ENCODE peak calls at places on chromosomes 7 and 10, in nine cellular contexts. K is adrenal gland, Y is breast epithelium, M is K562, I is A549, V is body of pancreas, U is esophagus muscularis mucosa, E is heart left ventricle, F is uterus. J is an unnamed sample. For H3K4me1, the result is how much of the 10 kb centered on the place peaks cover.

GRCh38 chr7:128937647-128938523 is at the start of gene IRF5:
- DNase-seq in K (peak), Y (no peak), M (no peak), I (peak), V (peak), U (no peak), E (peak), F (no peak), J (peak)

GRCh38 chr7:27110163-27110976 is 7.9 kb upstream of the HOXA2 start:
- DNase-seq in K (peak), Y (no peak), M (no peak), I (peak), V (no peak), U (peak), E (no peak), F (peak), J (no peak)

GRCh38 chr10:127694580-127695193 is 42.3 kb upstream of the FOXI2 start:
- DNase-seq in K (no peak), Y (no peak), M (peak), I (peak), V (no peak), U (no peak), E (no peak), F (no peak), J (peak)

GRCh38 chr7:80136276-80137045 is 1.8 kb downstream of the GNAI1 start:
- DNase-seq in K (no peak), Y (no peak), M (no peak), I (no peak), V (no peak), U (no peak), E (no peak), F (no peak), J (no peak)

GRCh38 chr7:88244287-88244686 is 24.4 kb upstream of the SRI start:
- DNase-seq in K (no peak), Y (no peak), M (no peak), I (no peak), V (no peak), U (no peak), E (no peak), F (no peak), J (no peak)

GRCh38 chr10:112960151-112960681 is 10.2 kb downstream of the TCF7L2 start:
- DNase-seq in K (no peak), Y (no peak), M (no peak), I (no peak), V (no peak), U (no peak), E (no peak), F (no peak), J (no peak)

GRCh38 chr10:129914153-129914855 is 49.8 kb downstream of the EBF3 start:
- DNase-seq in K (no peak), Y (no peak), M (no peak), I (no peak), V (no peak), U (no peak), E (no peak), F (no peak), J (no peak)

GRCh38 chr10:103141950-103142349 is 51.1 kb downstream of the NT5C2 start:
- DNase-seq in K (no peak), Y (no peak), M (no peak), I (no peak), V (no peak), U (no peak), E (no peak), F (no peak), J (no peak)

GRCh38 chr10:105952153-105952552 is 1212.4 kb downstream of the SORCS1 start:
- DNase-seq in K (peak), Y (peak), M (no peak), I (no peak), V (peak), U (no peak), E (no peak), F (no peak), J (peak)

GRCh38 chr7:22561356-22561755 is 61.4 kb upstream of the STEAP1B start:
- DNase-seq in K (peak), Y (peak), M (peak), I (peak), V (peak), U (peak), E (peak), F (peak), J (peak)

GRCh38 chr10:66755474-66755873 is 170.4 kb upstream of the LRRTM3 start:
- DNase-seq in K (no peak), Y (no peak), M (no peak), I (no peak), V (no peak), U (no peak), E (no peak), F (no peak), J (no peak)

GRCh38 chr7:142767861-142768260 is 2.9 kb upstream of the PRSS2 start:
- DNase-seq in K (no peak), Y (no peak), M (no peak), I (no peak), V (no peak), U (no peak), E (no peak), F (no peak), J (no peak)

GRCh38 chr7:34451923-34452322 is 206.1 kb upstream of the NPSR1 start:
- DNase-seq in K (no peak), Y (no peak), M (no peak), I (peak), V (no peak), U (no peak), E (no peak), F (no peak), J (no peak)

GRCh38 chr7:28921822-28922221 is 36.3 kb downstream of the TRIL start:
- DNase-seq in K (peak), Y (no peak), M (peak), I (peak), V (peak), U (no peak), E (peak), F (peak), J (peak)

GRCh38 chr10:93630609-93631320 is 18.4 kb downstream of the PDE6C start:
- DNase-seq in K (no peak), Y (no peak), M (no peak), I (no peak), V (no peak), U (peak), E (no peak), F (no peak), J (no peak)

GRCh38 chr7:113207441-113207840 is 89.1 kb upstream of the SMIM30 start:
- DNase-seq in K (no peak), Y (no peak), M (no peak), I (no peak), V (no peak), U (no peak), E (no peak), F (no peak), J (no peak)

GRCh38 chr7:36775673-36776072 is 51.4 kb upstream of the AOAH start:
- DNase-seq in K (no peak), Y (no peak), M (no peak), I (no peak), V (no peak), U (no peak), E (no peak), F (no peak), J (no peak)

GRCh38 chr7:27946351-27946750 is 206.4 kb downstream of the TAX1BP1 start:
- DNase-seq in K (no peak), Y (no peak), M (no peak), I (no peak), V (no peak), U (peak), E (no peak), F (no peak), J (no peak)

GRCh38 chr10:1752153-1752552 is 14.8 kb upstream of the ADARB2 start:
- DNase-seq in K (no peak), Y (no peak), M (no peak), I (no peak), V (no peak), U (no peak), E (no peak), F (no peak), J (no peak)

GRCh38 chr7:148927141-148927540 is 43.0 kb upstream of the EZH2 start:
- DNase-seq in K (no peak), Y (no peak), M (no peak), I (no peak), V (no peak), U (no peak), E (no peak), F (no peak), J (no peak)

GRCh38 chr10:133567609-133568286 is 2.4 kb upstream of the SYCE1 start:
- DNase-seq in K (no peak), Y (no peak), M (no peak), I (no peak), V (no peak), U (peak), E (no peak), F (no peak), J (no peak)

GRCh38 chr10:50469778-50470193 is 154.0 kb downstream of the SGMS1 start:
- DNase-seq in K (no peak), Y (no peak), M (no peak), I (no peak), V (no peak), U (no peak), E (no peak), F (no peak), J (no peak)

GRCh38 chr10:132146271-132146671 is 40.5 kb upstream of the DPYSL4 start:
- DNase-seq in K (no peak), Y (no peak), M (no peak), I (no peak), V (no peak), U (no peak), E (no peak), F (no peak), J (no peak)

GRCh38 chr10:130368761-130369560 is 232.8 kb downstream of the GLRX3 start:
- DNase-seq in K (no peak), Y (no peak), M (no peak), I (no peak), V (no peak), U (no peak), E (no peak), F (no peak), J (no peak)

GRCh38 chr10:3119796-3120459 is 52.6 kb downstream of the PFKP start:
- DNase-seq in K (no peak), Y (no peak), M (no peak), I (peak), V (no peak), U (no peak), E (no peak), F (no peak), J (no peak)

GRCh38 chr10:106577266-106577665 is 587.2 kb downstream of the SORCS1 start:
- DNase-seq in K (no peak), Y (no peak), M (no peak), I (peak), V (no peak), U (no peak), E (no peak), F (no peak), J (no peak)

GRCh38 chr7:139618482-139619366 is 95.2 kb downstream of the CLEC2L start:
- DNase-seq in K (peak), Y (no peak), M (peak), I (peak), V (peak), U (no peak), E (no peak), F (peak), J (peak)

GRCh38 chr10:30827531-30828120 is 198.1 kb upstream of the LYZL2 start:
- DNase-seq in K (no peak), Y (no peak), M (no peak), I (no peak), V (no peak), U (no peak), E (no peak), F (no peak), J (no peak)

GRCh38 chr10:20897146-20897834 is at the start of gene NEBL:
- DNase-seq in K (no peak), Y (no peak), M (no peak), I (no peak), V (no peak), U (no peak), E (peak), F (no peak), J (no peak)

GRCh38 chr7:18400726-18401125 is 94.8 kb upstream of the HDAC9 start:
- DNase-seq in K (no peak), Y (no peak), M (no peak), I (no peak), V (no peak), U (no peak), E (no peak), F (no peak), J (no peak)

GRCh38 chr7:90613088-90613498 is 17.0 kb downstream of the CDK14 start:
- DNase-seq in K (no peak), Y (no peak), M (no peak), I (no peak), V (no peak), U (no peak), E (no peak), F (no peak), J (no peak)

GRCh38 chr10:6722616-6723004 is 142.5 kb upstream of the PRKCQ start:
- DNase-seq in K (no peak), Y (no peak), M (no peak), I (peak), V (no peak), U (no peak), E (no peak), F (no peak), J (no peak)

GRCh38 chr7:91645542-91645941 is 235.0 kb downstream of the MTERF1 start:
- DNase-seq in K (no peak), Y (no peak), M (no peak), I (no peak), V (no peak), U (no peak), E (no peak), F (no peak), J (no peak)

GRCh38 chr7:41755100-41755499 is 52.2 kb upstream of the INHBA start:
- DNase-seq in K (no peak), Y (no peak), M (no peak), I (no peak), V (no peak), U (no peak), E (no peak), F (no peak), J (no peak)

DNA sequence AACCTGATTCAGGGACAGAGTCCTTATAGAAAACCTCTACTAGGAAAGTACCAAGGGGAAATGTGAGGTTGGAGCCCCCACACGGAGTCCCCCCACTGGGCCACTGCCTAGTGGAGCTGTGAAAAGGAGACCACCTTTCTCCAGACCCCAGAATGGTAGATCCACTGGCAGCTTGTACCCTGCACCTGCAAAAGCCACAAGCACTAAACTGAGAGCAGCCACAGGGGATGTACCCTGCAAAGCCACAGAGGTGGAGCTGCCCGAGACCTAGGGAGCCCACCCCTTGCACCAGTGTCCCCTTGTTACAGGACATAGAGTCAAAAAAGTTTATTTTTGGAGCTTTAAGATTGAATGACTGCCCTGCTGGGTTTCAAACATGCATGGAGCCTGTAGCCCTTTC is 87.2 kb upstream of the KCNMA1 start:
- DNase-seq in K (no peak), Y (no peak), M (no peak), I (no peak), V (no peak), U (no peak), E (no peak), F (no peak), J (no peak)
- H3K4me3 ChIP-seq in K (no peak), Y (no peak), M (no peak), I (no peak), V (no peak), U (no peak), E (no peak), F (no peak), J (no peak)

GRCh38 chr10:111545806-111546205 is 469.0 kb downstream of the ADRA2A start:
- DNase-seq in K (no peak), Y (no peak), M (no peak), I (no peak), V (no peak), U (no peak), E (no peak), F (no peak), J (no peak)
- H3K4me1 ChIP-seq in K (under half), Y (under half), M (under half), I (under half), V (under half), U (under half), E (under half), F (under half), J (under half)

GRCh38 chr7:966291-967069 is 8.9 kb downstream of the COX19 start:
- DNase-seq in K (no peak), Y (no peak), M (no peak), I (no peak), V (no peak), U (no peak), E (no peak), F (no peak), J (no peak)
- TF ChIP-seq POLR2A in K (no peak), Y (no peak), M (peak), I (no peak), V (no peak), U (no peak), E (no peak), F (no peak), J (no peak)

DNA sequence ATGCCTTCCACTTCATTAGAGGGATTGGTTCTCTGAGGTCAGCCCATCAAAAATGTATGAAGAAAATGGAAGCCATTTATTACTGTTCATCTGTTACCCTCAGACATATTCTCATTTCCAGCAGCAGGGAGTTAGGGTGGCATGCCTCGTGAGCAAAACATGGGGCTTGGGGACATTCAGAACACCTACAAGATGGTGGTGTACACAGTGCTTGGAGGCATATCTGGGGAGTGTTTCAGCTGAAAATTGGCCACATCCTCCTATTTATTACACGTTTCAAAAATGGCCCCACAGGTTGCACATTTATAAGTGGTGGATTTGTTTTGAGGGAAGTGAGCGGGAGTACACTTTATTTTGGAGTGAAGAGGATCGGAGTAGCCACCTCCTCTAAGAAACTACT is 93.4 kb downstream of the SPAG6 start:
- DNase-seq in K (no peak), Y (no peak), M (no peak), I (no peak), V (no peak), U (peak), E (no peak), F (no peak), J (no peak)
- H3K4me3 ChIP-seq in K (peak), Y (peak), M (no peak), I (no peak), V (no peak), U (peak), E (peak), F (peak), J (no peak)